ENCODE peak calls at places on chromosomes 4 and X, in six cellular contexts. E is OCI-LY7, W is SK-N-SH, Z is neural progenitor cell, G is HCT116, J is PC-3. I is an unnamed sample.

GRCh38 chrX:73577368-73577767 is 14.4 kb downstream of the CHIC1 start:
- DNase-seq in J (peak), E (no peak), Z (peak), G (no peak), W (no peak), I (peak)

GRCh38 chr4:23999714-24000113 is 109.9 kb upstream of the PPARGC1A start:
- DNase-seq in E (no peak), J (peak), W (no peak), G (no peak), Z (no peak), I (peak)

GRCh38 chrX:45006002-45006800 is 133.2 kb downstream of the KDM6A start:
- DNase-seq in E (no peak), G (peak), J (peak), W (no peak), Z (no peak), I (peak)

GRCh38 chrX:15815779-15816452 is 25.6 kb downstream of the ZRSR2 start:
- DNase-seq in J (peak), Z (peak), G (peak), W (peak), E (peak), I (peak)

GRCh38 chr4:30616943-30617646 is 103.1 kb upstream of the PCDH7 start:
- DNase-seq in Z (no peak), G (no peak), E (no peak), W (no peak), J (no peak), I (no peak)

GRCh38 chrX:10174810-10175209 is 18.0 kb downstream of the CLCN4 start:
- DNase-seq in Z (no peak), J (no peak), G (no peak), E (no peak), W (no peak), I (peak)

GRCh38 chr4:148120216-148120615 is 322.0 kb downstream of the NR3C2 start:
- DNase-seq in J (no peak), W (no peak), G (no peak), E (no peak), Z (no peak), I (peak)

GRCh38 chrX:25020391-25021131 is 4.8 kb upstream of the ARX start:
- DNase-seq in Z (peak), J (no peak), E (peak), G (no peak), W (peak), I (no peak)

GRCh38 chr4:95293014-95293413 is 255.8 kb downstream of the UNC5C start:
- DNase-seq in G (no peak), Z (no peak), W (no peak), E (no peak), J (no peak), I (no peak)

GRCh38 chrX:103782640-103783039 is 6.0 kb downstream of the PLP1 start:
- DNase-seq in E (no peak), J (no peak), W (no peak), G (no peak), Z (peak), I (no peak)

GRCh38 chr4:11420327-11420726 is 8.4 kb downstream of the HS3ST1 start:
- DNase-seq in W (no peak), E (no peak), J (no peak), G (no peak), Z (no peak), I (no peak)

GRCh38 chrX:66675541-66675940 is 36.7 kb upstream of the EDA2R start:
- DNase-seq in J (no peak), E (no peak), W (no peak), Z (no peak), G (no peak), I (peak)

GRCh38 chrX:154457491-154458115 is 478 bp upstream of the PLXNA3 start:
- DNase-seq in Z (peak), G (no peak), W (peak), J (peak), E (peak), I (peak)

GRCh38 chr4:24150021-24150420 is 260.2 kb upstream of the PPARGC1A start:
- DNase-seq in W (no peak), E (no peak), G (no peak), Z (no peak), J (no peak), I (no peak)

GRCh38 chrX:46978341-46979291 is 66.4 kb downstream of the JADE3 start:
- DNase-seq in Z (peak), G (peak), J (peak), W (peak), E (peak), I (peak)

GRCh38 chrX:70979136-70979762 is 48.4 kb upstream of the SLC7A3 start:
- DNase-seq in J (peak), E (no peak), G (no peak), W (peak), Z (peak), I (peak)

GRCh38 chrX:139929876-139930275 is 3.0 kb downstream of the ATP11C start:
- DNase-seq in J (no peak), W (no peak), E (peak), G (no peak), Z (peak), I (no peak)

GRCh38 chr4:55031158-55031557 is 94.2 kb downstream of the KDR start:
- DNase-seq in W (no peak), E (no peak), Z (no peak), J (no peak), G (no peak), I (no peak)

GRCh38 chrX:117910216-117910615 is 206.4 kb downstream of the KLHL13 start:
- DNase-seq in G (no peak), Z (no peak), E (no peak), J (no peak), W (no peak), I (no peak)

GRCh38 chr4:123200417-123200945 is 196.1 kb upstream of the SPRY1 start:
- DNase-seq in J (no peak), E (no peak), G (no peak), Z (no peak), W (no peak), I (no peak)
- TF ChIP-seq EZH2phosphoT487 in J (no peak), E (no peak), G (no peak), Z (no peak), W (no peak), I (no peak)

DNA sequence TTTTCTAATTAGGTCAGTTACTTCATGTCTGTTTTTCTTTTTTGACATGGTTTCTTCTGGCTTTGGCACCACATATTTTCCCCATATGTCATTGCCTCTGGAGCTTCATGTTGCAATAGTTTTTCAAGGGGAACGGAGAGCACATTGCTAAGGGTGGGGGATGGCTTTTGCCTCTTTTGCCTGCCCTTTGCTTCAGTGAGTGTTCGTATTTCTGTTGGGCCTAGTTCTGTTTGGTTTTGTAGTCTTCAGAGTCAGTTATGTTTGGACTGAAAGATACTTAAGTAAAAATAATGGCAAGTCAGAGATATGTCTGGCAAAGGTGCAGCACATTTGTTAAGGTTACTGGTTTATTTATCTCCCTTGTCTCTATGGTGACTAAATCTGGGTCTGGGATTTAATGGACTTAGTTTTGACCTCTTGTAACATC is 29.1 kb downstream of the FHL1 start:
- DNase-seq in E (no peak), J (peak), G (no peak), Z (no peak), W (no peak), I (peak)
- TF ChIP-seq EZH2phosphoT487 in E (no peak), J (no peak), G (no peak), Z (no peak), W (no peak), I (no peak)

DNA sequence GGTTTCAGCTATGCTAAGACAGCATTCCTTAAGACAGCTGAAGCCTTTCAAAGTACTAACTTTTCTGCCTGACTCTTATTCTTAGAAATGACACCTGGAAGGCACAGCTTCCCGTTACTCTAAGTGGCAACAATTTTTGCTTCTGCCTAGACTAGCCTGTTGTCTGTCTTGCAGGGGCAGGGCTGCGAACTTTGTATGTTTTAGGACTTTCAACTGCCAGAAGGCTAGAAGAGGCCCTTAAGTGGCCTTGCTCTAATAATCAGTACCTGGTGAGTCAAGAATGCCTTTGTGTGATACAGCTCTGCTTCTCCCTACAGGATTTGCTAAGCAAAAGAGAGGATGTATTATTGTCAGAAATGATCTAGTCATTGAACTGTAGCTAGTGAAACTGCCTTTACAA is 30.0 kb upstream of the TFDP3 start:
- DNase-seq in G (no peak), W (no peak), Z (no peak), J (no peak), E (no peak), I (no peak)
- TF ChIP-seq EZH2phosphoT487 in G (no peak), W (no peak), Z (no peak), J (no peak), E (no peak), I (no peak)

GRCh38 chrX:39883664-39884063 is 214.1 kb downstream of the BCOR start:
- DNase-seq in G (no peak), J (no peak), E (no peak), W (no peak), Z (no peak), I (no peak)
- TF ChIP-seq EZH2phosphoT487 in G (no peak), J (no peak), E (no peak), W (no peak), Z (no peak), I (no peak)

GRCh38 chr4:83504974-83505373 is 20.1 kb upstream of the ABRAXAS1 start:
- DNase-seq in Z (no peak), E (no peak), W (no peak), G (no peak), J (no peak), I (no peak)
- TF ChIP-seq EZH2phosphoT487 in Z (no peak), E (no peak), W (no peak), G (no peak), J (no peak), I (no peak)

GRCh38 chr4:47442980-47443379 is 20.5 kb downstream of the COMMD8 start:
- DNase-seq in Z (no peak), E (peak), W (no peak), J (no peak), G (no peak), I (no peak)
- TF ChIP-seq EZH2phosphoT487 in Z (no peak), E (no peak), W (no peak), J (no peak), G (no peak), I (no peak)

GRCh38 chr4:109915385-109916002 is 2.8 kb downstream of the EGF start:
- DNase-seq in E (no peak), J (no peak), G (no peak), W (no peak), Z (no peak), I (no peak)

GRCh38 chr4:109925396-109925795 is 12.7 kb downstream of the EGF start:
- DNase-seq in E (no peak), Z (no peak), J (no peak), G (no peak), W (no peak), I (no peak)

GRCh38 chr4:109916003-109916399 is 3.3 kb downstream of the EGF start:
- DNase-seq in E (no peak), Z (no peak), J (no peak), G (no peak), W (no peak), I (no peak)

GRCh38 chr4:109921384-109921808 is 8.7 kb downstream of the EGF start:
- DNase-seq in E (no peak), Z (peak), W (no peak), G (no peak), J (peak), I (peak)
- TF ChIP-seq EZH2phosphoT487 in E (no peak), Z (no peak), W (no peak), G (no peak), J (no peak), I (no peak)

DNA sequence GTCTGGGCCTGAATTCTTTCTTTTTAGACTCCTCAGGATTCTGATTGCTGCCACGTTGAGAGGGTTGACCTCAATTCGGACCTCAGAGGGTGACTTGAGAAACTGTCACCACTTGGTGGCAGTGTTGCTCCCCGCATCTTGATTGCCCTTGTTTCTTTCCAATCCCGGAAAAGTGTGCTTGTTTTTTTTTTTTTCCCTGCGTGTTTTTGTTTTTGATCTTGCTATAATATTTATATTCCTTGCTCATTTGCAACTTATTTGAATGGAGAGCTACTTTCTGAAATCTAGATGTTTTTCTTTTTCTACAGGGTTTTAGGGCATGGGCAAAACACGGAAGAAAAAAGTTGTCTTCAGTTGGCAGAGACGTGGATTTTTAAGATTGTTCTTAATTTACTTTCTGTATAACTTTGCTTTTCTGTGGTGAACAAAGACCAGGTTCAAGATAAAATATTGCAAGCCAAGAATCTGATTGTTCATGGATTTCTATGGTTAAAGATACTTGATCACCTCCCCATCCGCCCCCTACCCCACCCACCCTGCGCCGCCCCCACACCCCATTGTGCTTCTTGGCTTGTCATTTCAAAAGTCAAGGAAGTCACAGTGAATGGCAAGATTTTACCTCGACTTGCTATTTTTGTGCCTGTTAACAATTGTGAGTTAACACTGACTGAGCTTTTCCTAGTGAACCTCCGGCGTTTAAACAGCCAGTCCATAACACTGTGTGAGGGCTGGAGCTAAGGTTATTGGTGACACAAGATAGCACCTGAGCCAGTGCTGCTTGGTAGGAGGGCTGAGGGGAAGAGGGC is 102.1 kb downstream of the PTTG2 start:
- DNase-seq in G (peak), Z (peak), E (peak), W (peak), J (peak), I (peak)
- TF ChIP-seq EZH2phosphoT487 in G (no peak), Z (no peak), E (no peak), W (no peak), J (no peak), I (no peak)

I was measured in GM23248.